ENCODE peak calls at places on chromosomes 4 and X, in five cellular contexts. R is suprapubic skin, K is fibroblast of the aortic adventitia, A is stomach, O is tibial artery. T is an unnamed sample.
A peak's percentile ranks its signal among the peaks of the same experiment; 100 is the strongest.

GRCh38 chr4:4427886-4428285 is 41.0 kb downstream of the NSG1 start:
- DNase-seq in A (no peak), R (no peak), K (no peak), O (no peak), T (no peak)

GRCh38 chr4:88659061-88659889 is 38.4 kb downstream of the NAP1L5 start:
- DNase-seq in R (no peak), K (peak; percentile 86), O (peak; percentile 70), A (peak; percentile 64), T (peak; percentile 74)

GRCh38 chrX:49838374-49838773 is 9.3 kb downstream of the PAGE4 start:
- DNase-seq in A (peak; percentile 34), R (no peak), O (no peak), K (peak; percentile 35), T (no peak)

GRCh38 chr4:3613980-3614730 is 81.9 kb upstream of the LRPAP1 start:
- DNase-seq in A (no peak), K (no peak), R (no peak), O (peak; percentile 66), T (peak; percentile 47)

GRCh38 chr4:38917481-38918025 is 49.9 kb downstream of the FAM114A1 start:
- DNase-seq in A (no peak), K (no peak), R (no peak), O (no peak), T (no peak)

GRCh38 chrX:37746268-37746931 is 33.5 kb upstream of the CYBB start:
- DNase-seq in K (no peak), A (no peak), O (no peak), R (no peak), T (no peak)

GRCh38 chr4:27217261-27217769 is 356.7 kb downstream of the STIM2 start:
- DNase-seq in K (peak; percentile 77), R (no peak), O (no peak), A (no peak), T (no peak)

GRCh38 chr4:20687894-20688293 is 12.4 kb upstream of the PACRGL start:
- DNase-seq in R (no peak), O (no peak), K (peak; percentile 89), A (no peak), T (no peak)

GRCh38 chr4:100022792-100023222 is 72.7 kb upstream of the H2AZ1 start:
- DNase-seq in A (no peak), K (no peak), R (no peak), O (no peak), T (no peak)
- TF ChIP-seq CTCF in A (no peak), K (no peak), R (no peak), O (no peak), T (no peak)

GRCh38 chr4:182103614-182104319 is 139.4 kb upstream of the TENM3 start:
- DNase-seq in A (no peak), O (no peak), R (no peak), K (no peak), T (no peak)

GRCh38 chr4:182101618-182102017 is 141.6 kb upstream of the TENM3 start:
- DNase-seq in A (no peak), O (no peak), R (no peak), K (no peak), T (no peak)

GRCh38 chr4:182105416-182105815 is 137.8 kb upstream of the TENM3 start:
- DNase-seq in O (no peak), K (no peak), R (no peak), A (no peak), T (no peak)

GRCh38 chr4:182107931-182108330 is 135.3 kb upstream of the TENM3 start:
- DNase-seq in A (no peak), O (no peak), K (no peak), R (no peak), T (no peak)

DNA sequence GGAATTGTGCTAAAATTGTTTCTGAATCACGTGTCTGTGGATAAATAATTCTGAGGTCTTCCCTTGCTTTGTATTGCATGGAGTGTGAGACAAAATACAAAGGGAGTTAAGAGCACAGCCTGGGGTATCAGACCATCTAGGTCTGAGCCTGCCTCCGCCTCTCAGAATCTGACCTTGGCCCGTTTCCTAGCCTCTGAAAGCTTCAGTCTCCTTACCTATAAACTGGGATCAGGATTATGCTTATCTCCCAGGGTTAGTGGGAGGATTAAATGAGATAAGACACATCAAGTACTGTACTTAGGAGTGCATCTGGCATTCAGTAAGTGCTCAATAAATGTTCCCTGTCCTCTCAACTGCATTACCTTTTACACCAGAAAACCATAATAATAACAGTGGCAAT is 140.6 kb upstream of the TENM3 start:
- DNase-seq in A (no peak), K (no peak), R (no peak), O (no peak), T (no peak)
- H3K4me3 ChIP-seq in A (no peak overlapping the region), K (no peak overlapping the region), R (no peak overlapping the region), O (no peak overlapping the region), T (no peak overlapping the region)

DNA sequence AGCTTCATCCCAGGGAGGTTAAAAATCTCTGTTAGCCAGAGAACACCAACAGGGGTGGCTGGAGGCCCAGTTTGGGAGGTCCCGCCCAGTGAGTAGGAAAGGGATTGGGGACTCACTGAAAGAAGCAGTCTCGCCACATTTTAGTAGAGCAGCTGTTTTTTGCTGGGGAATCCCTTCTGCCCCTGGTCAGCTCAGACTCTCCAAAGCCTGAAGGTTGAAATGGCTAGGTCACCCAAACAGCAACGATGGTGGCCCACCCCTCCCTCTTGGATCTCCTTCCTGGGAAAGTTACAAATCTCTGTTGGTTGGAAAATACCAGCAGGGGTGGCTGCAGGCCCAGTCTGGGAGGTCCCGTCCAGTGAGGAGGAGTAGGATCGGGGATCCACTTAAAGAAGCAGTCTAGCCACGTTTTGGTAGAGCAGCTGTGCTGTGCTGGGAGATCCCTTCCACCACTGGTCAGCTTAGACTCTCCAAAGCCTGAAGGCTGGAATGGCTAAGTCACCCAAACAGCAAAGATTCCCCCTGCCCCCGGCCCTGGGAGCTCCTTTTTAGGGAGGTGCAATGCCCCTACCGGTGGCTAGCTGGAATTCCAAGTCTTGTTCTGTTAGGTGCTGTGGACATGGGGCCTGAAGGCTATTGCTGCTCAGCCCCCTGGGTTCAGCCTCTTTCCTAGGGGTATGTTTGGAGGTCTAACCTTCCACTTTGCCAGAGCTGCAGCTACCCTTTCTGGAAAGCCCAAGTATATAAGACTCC is 40.0 kb upstream of the TEX13A start:
- DNase-seq in A (no peak), K (peak; percentile 3), O (no peak), R (no peak), T (no peak)
- TF ChIP-seq CTCF in A (no peak), K (no peak), O (no peak), R (no peak), T (no peak)

GRCh38 chrX:19807414-19807813 is 80.0 kb downstream of the SH3KBP1 start:
- DNase-seq in O (no peak), A (no peak), K (no peak), R (no peak), T (no peak)
- H3K4me3 ChIP-seq in O (no peak overlapping the region), A (no peak overlapping the region), K (no peak overlapping the region), R (no peak overlapping the region), T (no peak overlapping the region)

GRCh38 chrX:15617111-15617510 is 16.4 kb upstream of the ACE2 start:
- DNase-seq in A (no peak), K (no peak), R (no peak), O (no peak), T (no peak)

GRCh38 chrX:15619053-15619772 is 18.5 kb upstream of the ACE2 start:
- DNase-seq in A (no peak), O (no peak), R (no peak), K (peak; percentile 5), T (no peak)

GRCh38 chrX:15616531-15616930 is 15.8 kb upstream of the ACE2 start:
- DNase-seq in A (no peak), R (no peak), K (no peak), O (no peak), T (no peak)
- TF ChIP-seq CTCF in A (no peak), R (no peak), K (no peak), O (no peak), T (no peak)

GRCh38 chr4:53551281-53551864 is 39.9 kb downstream of the LNX1 start:
- DNase-seq in R (no peak), A (no peak), K (no peak), O (no peak), T (no peak)
- H3K4me3 ChIP-seq in R (no peak overlapping the region), A (no peak overlapping the region), K (no peak overlapping the region), O (no peak overlapping the region), T (no peak overlapping the region)

DNA sequence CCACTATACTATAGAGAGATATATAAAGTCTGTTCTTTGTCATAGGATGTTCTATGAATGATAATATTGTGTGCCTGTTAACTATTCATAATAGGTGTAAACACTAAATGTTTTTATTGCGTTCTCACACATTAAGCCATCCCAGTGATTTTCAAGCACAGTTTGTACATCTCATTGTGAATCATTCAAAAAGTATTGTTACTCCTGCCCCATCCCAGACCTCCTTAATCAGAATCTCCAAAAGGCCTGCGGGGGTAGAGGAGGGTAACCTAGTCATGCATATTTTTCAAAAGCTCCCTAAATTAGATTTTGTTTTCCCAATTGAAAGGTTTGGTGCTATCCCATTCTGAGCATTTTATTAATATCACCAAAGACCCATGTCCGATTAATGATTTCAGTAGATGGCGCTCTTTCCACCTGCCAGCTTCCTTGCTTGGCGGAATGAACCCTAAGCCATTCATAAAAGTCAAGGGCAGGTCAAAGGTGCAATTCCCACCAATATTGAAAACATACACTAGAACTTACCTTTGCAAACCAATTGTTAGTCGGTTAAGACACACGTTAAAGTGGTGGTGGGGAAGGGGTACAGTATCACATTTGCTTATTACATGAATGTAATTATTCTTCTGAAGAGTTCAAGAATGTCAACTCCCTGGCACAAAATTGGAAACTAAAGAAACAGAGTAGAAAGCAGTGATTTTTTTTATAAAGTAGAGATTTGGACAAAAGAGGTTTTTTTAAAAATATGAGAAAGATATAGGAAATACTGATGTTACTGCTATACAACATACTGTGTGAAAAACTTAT is 5.8 kb upstream of the TET2 start:
- DNase-seq in K (peak; percentile 42), A (no peak), R (no peak), O (no peak), T (no peak)
- TF ChIP-seq CTCF in K (peak; percentile 65), A (no peak), R (peak; percentile 24), O (peak; percentile 53), T (peak; percentile 76)

T was measured in LNCaP clone FGC.